ENCODE peak calls at places on chromosome 3, in four cellular contexts. L is GM10248; F is activated CD8-positive, alpha-beta T cell treated with anti-CD3 and anti-CD28 coated beads for 36 hours; Y is gastrocnemius medialis. G is an unnamed sample.

GRCh38 chr3:69739204-69740102 is at the start of gene MITF:
- DNase-seq in L (peak), F (peak), Y (peak), G (peak)

GRCh38 chr3:9957214-9957613 is 5.0 kb upstream of the PRRT3 start:
- DNase-seq in L (no peak), F (no peak), Y (no peak), G (no peak)

GRCh38 chr3:184235381-184236032 is 6.1 kb downstream of the VWA5B2 start:
- DNase-seq in L (no peak), F (no peak), Y (no peak), G (no peak)

GRCh38 chr3:52385157-52385556 is 59.7 kb downstream of the SEMA3G start:
- DNase-seq in L (peak), F (peak), Y (no peak), G (no peak)

GRCh38 chr3:113625724-113626348 is 70.6 kb downstream of the USF3 start:
- DNase-seq in L (no peak), F (no peak), Y (no peak), G (peak)

GRCh38 chr3:54042259-54042823 is 80.0 kb upstream of the CACNA2D3 start:
- DNase-seq in L (no peak), F (no peak), Y (no peak), G (no peak)

GRCh38 chr3:107641572-107642307 is 119.0 kb downstream of the BBX start:
- DNase-seq in L (no peak), F (no peak), Y (no peak), G (no peak)

GRCh38 chr3:100427694-100428093 is 26.4 kb downstream of the LNP1 start:
- DNase-seq in L (no peak), F (no peak), Y (no peak), G (no peak)

GRCh38 chr3:139238281-139239030 is 105.4 kb upstream of the MRPS22 start:
- DNase-seq in L (no peak), F (no peak), Y (no peak), G (no peak)

GRCh38 chr3:196708467-196708866 is 3.6 kb downstream of the CEP19 start:
- DNase-seq in L (no peak), F (no peak), Y (no peak), G (no peak)

GRCh38 chr3:169662215-169663070 is 1.1 kb downstream of the MECOM start:
- DNase-seq in L (peak), F (peak), Y (peak), G (peak)

GRCh38 chr3:42012935-42013651 is 51.2 kb upstream of the ULK4 start:
- DNase-seq in L (peak), F (peak), Y (peak), G (peak)

GRCh38 chr3:191051037-191051436 is 148.0 kb upstream of the OSTN start:
- DNase-seq in L (peak), F (no peak), Y (no peak), G (no peak)

GRCh38 chr3:195076981-195077610 is 193.9 kb downstream of the XXYLT1 start:
- DNase-seq in L (no peak), F (no peak), Y (no peak), G (no peak)

GRCh38 chr3:45367451-45367850 is 20.9 kb upstream of the LARS2 start:
- DNase-seq in L (no peak), F (no peak), Y (no peak), G (no peak)

GRCh38 chr3:188407158-188407880 is 253.4 kb downstream of the LPP start:
- DNase-seq in L (no peak), F (no peak), Y (no peak), G (no peak)

GRCh38 chr3:120177151-120177550 is 82.9 kb upstream of the GSK3B start:
- DNase-seq in L (no peak), F (no peak), Y (peak), G (peak)

GRCh38 chr3:105401691-105402149 is 35.0 kb downstream of the ALCAM start:
- DNase-seq in L (no peak), F (no peak), Y (no peak), G (no peak)

GRCh38 chr3:39102504-39103323 is 4.7 kb downstream of the GORASP1 start:
- DNase-seq in L (no peak), F (no peak), Y (no peak), G (no peak)

GRCh38 chr3:39100500-39100886 is 6.9 kb downstream of the GORASP1 start:
- DNase-seq in L (no peak), F (no peak), Y (no peak), G (no peak)

GRCh38 chr3:39099242-39099641 is 8.2 kb downstream of the GORASP1 start:
- DNase-seq in L (no peak), F (no peak), Y (no peak), G (no peak)

GRCh38 chr3:39099738-39100499 is 7.5 kb downstream of the GORASP1 start:
- DNase-seq in L (no peak), F (no peak), Y (no peak), G (no peak)

DNA sequence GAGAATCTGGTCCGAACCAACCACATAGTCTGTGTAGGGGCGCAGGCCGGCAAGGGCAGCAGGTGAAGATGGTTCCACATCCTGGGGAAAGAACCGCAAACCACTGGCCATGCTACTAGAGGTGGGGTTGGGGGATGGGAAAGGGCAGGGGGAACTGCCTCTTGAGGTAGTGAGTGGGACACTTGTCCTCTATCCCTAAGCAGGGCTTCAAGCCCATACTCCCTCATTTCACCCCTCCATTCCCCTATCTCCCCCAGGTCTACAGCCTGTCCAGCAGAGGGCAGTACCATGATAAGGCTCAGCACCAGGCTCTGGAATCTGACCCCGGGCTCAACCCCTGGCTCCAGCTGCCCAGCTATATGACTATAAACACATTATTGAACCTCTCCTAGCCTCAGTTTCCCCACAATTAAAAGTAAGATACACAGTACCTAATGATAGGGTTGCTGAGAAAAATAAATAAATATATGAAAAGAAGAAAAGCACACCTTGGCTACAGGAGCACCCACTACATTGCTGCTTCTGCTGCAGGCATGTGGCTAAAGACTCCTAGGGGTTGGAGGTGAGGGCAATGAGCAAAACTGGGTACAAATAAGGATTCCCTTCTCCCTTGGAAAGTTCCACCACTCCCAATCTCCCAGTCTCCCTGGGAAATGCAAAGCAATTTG is 6.3 kb downstream of the GORASP1 start:
- DNase-seq in L (peak), F (peak), Y (no peak), G (no peak)
- TF ChIP-seq CTCF in L (peak), F (peak), Y (peak), G (peak)

DNA sequence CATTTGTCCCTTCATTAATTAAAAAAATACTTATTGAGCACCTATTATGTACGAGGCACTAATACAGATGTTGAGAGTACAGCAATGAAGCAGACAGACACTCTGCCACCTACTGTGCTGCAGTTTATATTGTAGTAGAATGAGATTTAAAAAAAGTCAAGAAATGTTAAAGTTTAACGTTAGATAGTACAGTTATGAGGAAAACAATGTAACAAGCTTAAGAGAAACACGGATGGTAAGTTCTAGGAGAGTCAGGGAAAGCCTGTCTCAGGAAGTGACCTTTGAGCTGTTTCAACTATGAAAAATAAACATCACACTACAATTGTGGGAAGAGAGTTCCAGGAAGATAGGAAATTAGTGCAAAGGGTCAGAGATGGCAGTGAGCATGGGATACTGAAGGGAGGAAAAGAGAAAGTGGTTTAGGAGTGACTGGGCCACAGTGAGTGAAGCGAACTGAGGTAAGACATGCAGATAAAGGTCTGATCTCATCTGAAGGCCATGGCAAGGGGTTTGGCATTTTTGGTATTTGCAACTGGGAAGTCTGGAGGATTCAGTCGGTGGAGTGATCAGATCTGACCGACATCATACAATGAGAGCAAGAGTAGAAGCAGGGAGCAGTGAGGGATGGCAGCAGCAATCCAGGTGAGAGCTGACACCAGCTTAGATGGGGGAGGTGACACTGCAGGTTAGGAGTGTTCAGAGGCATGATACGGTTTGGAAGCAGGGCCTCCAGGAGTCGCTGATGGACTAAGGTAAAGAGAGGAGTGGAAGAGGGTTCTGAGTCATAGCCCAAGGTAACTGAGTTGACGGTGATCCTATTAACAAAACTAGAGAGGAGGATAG is 28.5 kb downstream of the PLSCR4 start:
- DNase-seq in L (no peak), F (no peak), Y (no peak), G (no peak)
- TF ChIP-seq CTCF in L (no peak), F (no peak), Y (no peak), G (no peak)

DNA sequence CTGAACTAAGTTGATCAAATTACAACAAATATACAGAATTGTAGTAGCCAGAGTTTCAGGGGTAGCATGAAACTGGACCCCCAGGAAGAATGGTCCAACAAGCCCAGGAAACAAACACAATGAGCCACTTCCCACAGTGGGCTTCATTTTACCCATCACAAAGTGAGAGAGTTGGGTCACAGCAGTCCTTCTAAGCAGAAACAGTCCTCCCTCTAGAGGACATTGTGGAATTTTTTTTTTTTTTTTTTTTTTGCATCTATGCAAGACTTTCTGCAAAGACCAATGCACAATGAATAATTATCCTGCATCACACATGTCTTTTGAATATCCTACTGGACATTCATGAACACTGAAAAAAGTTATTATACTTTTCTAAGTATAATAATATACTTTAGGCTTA is 73.8 kb upstream of the ATP13A5 start:
- DNase-seq in L (no peak), F (no peak), Y (no peak), G (no peak)
- TF ChIP-seq CTCF in L (no peak), F (no peak), Y (no peak), G (peak)

GRCh38 chr3:151412989-151413388 is 28.4 kb upstream of the P2RY12 start:
- DNase-seq in L (no peak), F (peak), Y (no peak), G (no peak)
- TF ChIP-seq CTCF in L (no peak), F (no peak), Y (no peak), G (no peak)

GRCh38 chr3:148648685-148649352 is 48.9 kb upstream of the AGTR1 start:
- DNase-seq in L (no peak), F (no peak), Y (no peak), G (no peak)
- TF ChIP-seq CTCF in L (no peak), F (no peak), Y (no peak), G (no peak)

GRCh38 chr3:158908187-158908762 is 106.4 kb downstream of the MFSD1 start:
- DNase-seq in L (no peak), F (no peak), Y (no peak), G (no peak)
- TF ChIP-seq CTCF in L (no peak), F (no peak), Y (no peak), G (no peak)

DNA sequence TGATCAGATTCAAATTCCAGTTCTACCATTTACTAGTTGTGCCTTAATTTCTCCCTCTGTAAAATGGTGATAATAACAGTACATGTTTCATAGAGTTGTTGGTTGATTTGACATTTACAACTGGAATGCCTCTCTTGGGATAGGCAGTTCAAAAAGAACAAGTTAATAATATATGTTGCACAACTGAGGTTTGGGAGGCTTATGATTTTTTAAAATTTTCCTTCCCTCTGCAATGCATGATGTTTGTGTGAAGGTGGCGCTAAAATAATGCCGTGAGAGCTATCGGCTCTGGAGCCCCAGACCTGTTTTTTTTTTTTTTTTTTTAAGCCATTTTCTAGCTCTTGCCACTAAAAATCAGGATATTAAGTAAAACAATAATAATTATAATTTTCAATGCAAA is 18.6 kb downstream of the DNAJB11 start:
- DNase-seq in L (no peak), F (no peak), Y (no peak), G (no peak)
- TF ChIP-seq CTCF in L (no peak), F (peak), Y (no peak), G (peak)

G was measured in heart right ventricle.